ENCODE peak calls at places on chromosomes 16 and 17, in five cellular contexts. J is GM23338; N is stimulated activated CD4-positive, alpha-beta T cell treated with anti-CD3 and anti-CD28 coated beads, Interleukin-12 subunit alpha, Interleukin-12 subunit beta, amount 100 ng/mL, for 4 hours; E is COR-L47; S is non-pigmented ciliary epithelial cell. P is an unnamed sample.

GRCh38 chr17:83185023-83186002 is 105.9 kb downstream of the METRNL start:
- DNase-seq in J (no peak), N (no peak), E (no peak), S (no peak), P (no peak)

GRCh38 chr16:11667221-11667823 is 933 bp upstream of the SNN start:
- DNase-seq in J (peak), N (no peak), E (no peak), S (no peak), P (no peak)

GRCh38 chr16:82782715-82783251 is 156.0 kb downstream of the CDH13 start:
- DNase-seq in J (peak), N (no peak), E (no peak), S (no peak), P (peak)

GRCh38 chr16:80563807-80564206 is 23.0 kb downstream of the DYNLRB2 start:
- DNase-seq in J (no peak), N (no peak), E (no peak), S (no peak), P (no peak)

GRCh38 chr16:67150058-67150832 is 553 bp downstream of the B3GNT9 start:
- DNase-seq in J (peak), N (no peak), E (peak), S (no peak), P (peak)

GRCh38 chr17:20966869-20967268 is 75.9 kb downstream of the USP22 start:
- DNase-seq in J (no peak), N (no peak), E (no peak), S (no peak), P (no peak)

GRCh38 chr16:85628651-85629050 is 15.5 kb downstream of the GSE1 start:
- DNase-seq in J (no peak), N (no peak), E (no peak), S (no peak), P (no peak)

GRCh38 chr16:84477661-84478060 is 26.8 kb downstream of the MEAK7 start:
- DNase-seq in J (no peak), N (no peak), E (no peak), S (no peak), P (no peak)

GRCh38 chr16:56189990-56190902 is 1.0 kb upstream of the GNAO1 start:
- DNase-seq in J (peak), N (no peak), E (no peak), S (no peak), P (no peak)

GRCh38 chr16:6835941-6836340 is 496.7 kb upstream of the RBFOX1 start:
- DNase-seq in J (no peak), N (no peak), E (no peak), S (no peak), P (no peak)

GRCh38 chr17:13476722-13477121 is 125.0 kb downstream of the HS3ST3A1 start:
- DNase-seq in J (no peak), N (no peak), E (no peak), S (no peak), P (no peak)

GRCh38 chr17:43316522-43317142 is 82.2 kb upstream of the ARL4D start:
- DNase-seq in J (peak), N (no peak), E (no peak), S (no peak), P (peak)